ENCODE peak calls at places on chromosomes 13 and 19, in four cellular contexts. One of them, this sample, is unnamed.
A peak's percentile ranks its signal among the peaks of the same experiment; 100 is the strongest.

GRCh38 chr19:8396563-8397203 is 6.5 kb downstream of the RAB11B start:
- DNase-seq in AML-193: peak; percentile 48
- DNase-seq in BE2C: peak; percentile 74
- DNase-seq in cardiac muscle cell: peak; percentile 38
- DNase-seq in this sample: peak; percentile 52

GRCh38 chr13:107866007-107866665 is 349.2 kb downstream of the LIG4 start:
- DNase-seq in cardiac muscle cell: peak; percentile 60
- DNase-seq in BE2C: peak; percentile 77
- DNase-seq in AML-193: no peak
- DNase-seq in this sample: no peak

GRCh38 chr13:63455938-63456337 is 2040.3 kb upstream of the PCDH20 start:
- DNase-seq in AML-193: peak; percentile 3
- DNase-seq in cardiac muscle cell: no peak
- DNase-seq in BE2C: no peak
- DNase-seq in this sample: no peak

GRCh38 chr19:29515706-29516357 is 10.0 kb upstream of the VSTM2B start:
- DNase-seq in AML-193: no peak
- DNase-seq in BE2C: no peak
- DNase-seq in cardiac muscle cell: no peak
- DNase-seq in this sample: no peak

GRCh38 chr13:42384265-42384664 is 112.3 kb downstream of the AKAP11 start:
- DNase-seq in BE2C: no peak
- DNase-seq in AML-193: no peak
- DNase-seq in cardiac muscle cell: no peak
- DNase-seq in this sample: no peak

GRCh38 chr19:1245884-1246816 is 2.2 kb upstream of the MIDN start:
- DNase-seq in cardiac muscle cell: peak; percentile 59
- DNase-seq in AML-193: no peak
- DNase-seq in BE2C: no peak
- DNase-seq in this sample: no peak

GRCh38 chr13:43085545-43085944 is 62.2 kb downstream of the DNAJC15 start:
- DNase-seq in cardiac muscle cell: peak; percentile 42
- DNase-seq in BE2C: no peak
- DNase-seq in AML-193: peak; percentile 22
- DNase-seq in this sample: no peak

GRCh38 chr13:49113526-49114286 is 106.4 kb upstream of the MLNR start:
- DNase-seq in AML-193: peak; percentile 37
- DNase-seq in cardiac muscle cell: no peak
- DNase-seq in BE2C: no peak
- DNase-seq in this sample: peak; percentile 73

GRCh38 chr13:85313761-85314503 is 485.3 kb downstream of the SLITRK6 start:
- DNase-seq in BE2C: peak; percentile 58
- DNase-seq in AML-193: no peak
- DNase-seq in cardiac muscle cell: no peak
- DNase-seq in this sample: no peak

GRCh38 chr13:112583592-112584277 is 4.2 kb downstream of the TUBGCP3 start:
- DNase-seq in cardiac muscle cell: no peak
- DNase-seq in BE2C: no peak
- DNase-seq in AML-193: peak; percentile 97
- DNase-seq in this sample: peak; percentile 96

GRCh38 chr19:4971424-4971793 is 2.5 kb downstream of the KDM4B start:
- DNase-seq in BE2C: peak; percentile 40
- DNase-seq in cardiac muscle cell: no peak
- DNase-seq in AML-193: peak; percentile 15
- DNase-seq in this sample: no peak

GRCh38 chr13:33075996-33076395 is 59.8 kb downstream of the KL start:
- DNase-seq in cardiac muscle cell: no peak
- DNase-seq in AML-193: no peak
- DNase-seq in BE2C: no peak
- DNase-seq in this sample: no peak

GRCh38 chr13:49288458-49288857 is 40.7 kb downstream of the CDADC1 start:
- DNase-seq in BE2C: no peak
- DNase-seq in AML-193: no peak
- DNase-seq in cardiac muscle cell: no peak
- DNase-seq in this sample: no peak

GRCh38 chr13:67278230-67278629 is 48.1 kb upstream of the PCDH9 start:
- DNase-seq in AML-193: no peak
- DNase-seq in BE2C: no peak
- DNase-seq in cardiac muscle cell: no peak
- DNase-seq in this sample: no peak

GRCh38 chr13:30186644-30187431 is 120.5 kb downstream of the KATNAL1 start:
- DNase-seq in AML-193: no peak
- DNase-seq in BE2C: no peak
- DNase-seq in cardiac muscle cell: no peak
- DNase-seq in this sample: no peak

GRCh38 chr13:29509999-29510586 is 85.4 kb downstream of the SLC7A1 start:
- DNase-seq in AML-193: no peak
- DNase-seq in cardiac muscle cell: no peak
- DNase-seq in BE2C: no peak
- DNase-seq in this sample: no peak

GRCh38 chr13:28558126-28558525 is 63.2 kb upstream of the FLT1 start:
- DNase-seq in AML-193: no peak
- DNase-seq in cardiac muscle cell: no peak
- DNase-seq in BE2C: no peak
- DNase-seq in this sample: no peak

GRCh38 chr13:111302045-111302722 is 18.3 kb upstream of the TEX29 start:
- DNase-seq in cardiac muscle cell: no peak
- DNase-seq in AML-193: no peak
- DNase-seq in BE2C: no peak
- DNase-seq in this sample: no peak

GRCh38 chr13:105962080-105962479 is 573.4 kb downstream of the EFNB2 start:
- DNase-seq in cardiac muscle cell: no peak
- DNase-seq in BE2C: no peak
- DNase-seq in AML-193: no peak
- DNase-seq in this sample: no peak

GRCh38 chr19:53102701-53103140 is 501 bp downstream of the ZNF160 start:
- DNase-seq in AML-193: peak; percentile 9
- DNase-seq in cardiac muscle cell: peak; percentile 61
- DNase-seq in BE2C: peak; percentile 32
- DNase-seq in this sample: no peak

GRCh38 chr19:18464646-18465045 is 26.7 kb upstream of the ISYNA1 start:
- DNase-seq in cardiac muscle cell: no peak
- DNase-seq in BE2C: no peak
- DNase-seq in AML-193: no peak
- DNase-seq in this sample: no peak

GRCh38 chr13:110433014-110433413 is 125.9 kb downstream of the COL4A2 start:
- DNase-seq in BE2C: peak; percentile 85
- DNase-seq in cardiac muscle cell: no peak
- DNase-seq in AML-193: no peak
- DNase-seq in this sample: no peak

GRCh38 chr19:42232435-42232834 is 10.0 kb downstream of the GSK3A start:
- DNase-seq in AML-193: no peak
- DNase-seq in BE2C: no peak
- DNase-seq in cardiac muscle cell: no peak
- DNase-seq in this sample: no peak

This sample was measured in MV-4-11.